ENCODE peak calls at places on chromosomes 4 and X, in ten cellular contexts. One of them, this sample, is unnamed.
A peak's percentile ranks its signal among the peaks of the same experiment; 100 is the strongest.

GRCh38 chrX:69538321-69538876 is 34.3 kb downstream of the NALF2 start:
- DNase-seq in IMR-90: peak; percentile 16
- DNase-seq in NT2/D1: peak; percentile 59
- DNase-seq in neural progenitor cell: peak; percentile 81
- DNase-seq in upper lobe of left lung: peak; percentile 96
- DNase-seq in A673: peak; percentile 68
- DNase-seq in GM12878: no peak
- DNase-seq in aorta: peak; percentile 93
- DNase-seq in right cardiac atrium: peak; percentile 80
- DNase-seq in suprapubic skin: peak; percentile 84
- DNase-seq in this sample: peak; percentile 90

GRCh38 chr4:157096439-157096838 is 20.5 kb downstream of the GLRB start:
- DNase-seq in IMR-90: no peak
- DNase-seq in NT2/D1: no peak
- DNase-seq in neural progenitor cell: no peak
- DNase-seq in upper lobe of left lung: no peak
- DNase-seq in A673: no peak
- DNase-seq in GM12878: no peak
- DNase-seq in aorta: no peak
- DNase-seq in right cardiac atrium: no peak
- DNase-seq in suprapubic skin: no peak
- DNase-seq in this sample: no peak

GRCh38 chrX:53526999-53527398 is 92.8 kb upstream of the HSD17B10 start:
- DNase-seq in IMR-90: no peak
- DNase-seq in NT2/D1: no peak
- DNase-seq in neural progenitor cell: no peak
- DNase-seq in upper lobe of left lung: no peak
- DNase-seq in A673: no peak
- DNase-seq in GM12878: no peak
- DNase-seq in aorta: no peak
- DNase-seq in right cardiac atrium: no peak
- DNase-seq in suprapubic skin: no peak
- DNase-seq in this sample: no peak

GRCh38 chrX:108036298-108036973 is 8.4 kb upstream of the VSIG1 start:
- DNase-seq in IMR-90: peak; percentile 93
- DNase-seq in NT2/D1: no peak
- DNase-seq in neural progenitor cell: no peak
- DNase-seq in upper lobe of left lung: no peak
- DNase-seq in A673: no peak
- DNase-seq in GM12878: no peak
- DNase-seq in aorta: no peak
- DNase-seq in right cardiac atrium: no peak
- DNase-seq in suprapubic skin: no peak
- DNase-seq in this sample: no peak

GRCh38 chrX:39946822-39947221 is 150.9 kb downstream of the BCOR start:
- DNase-seq in IMR-90: peak; percentile 81
- DNase-seq in NT2/D1: no peak
- DNase-seq in neural progenitor cell: no peak
- DNase-seq in upper lobe of left lung: no peak
- DNase-seq in A673: peak; percentile 25
- DNase-seq in GM12878: no peak
- DNase-seq in aorta: no peak
- DNase-seq in right cardiac atrium: no peak
- DNase-seq in suprapubic skin: no peak
- DNase-seq in this sample: no peak

GRCh38 chr4:103591839-103592238 is 127.9 kb downstream of the TACR3 start:
- DNase-seq in IMR-90: no peak
- DNase-seq in NT2/D1: no peak
- DNase-seq in neural progenitor cell: no peak
- DNase-seq in upper lobe of left lung: no peak
- DNase-seq in A673: no peak
- DNase-seq in GM12878: no peak
- DNase-seq in aorta: no peak
- DNase-seq in right cardiac atrium: no peak
- DNase-seq in suprapubic skin: no peak
- DNase-seq in this sample: no peak

GRCh38 chrX:14497184-14497666 is 32.1 kb upstream of the GLRA2 start:
- DNase-seq in IMR-90: peak; percentile 4
- DNase-seq in NT2/D1: no peak
- DNase-seq in neural progenitor cell: no peak
- DNase-seq in upper lobe of left lung: no peak
- DNase-seq in A673: no peak
- DNase-seq in GM12878: peak; percentile 12
- DNase-seq in aorta: no peak
- DNase-seq in right cardiac atrium: no peak
- DNase-seq in suprapubic skin: no peak
- DNase-seq in this sample: no peak

GRCh38 chr4:14143892-14144291 is 516.4 kb upstream of the BOD1L1 start:
- DNase-seq in IMR-90: peak; percentile 6
- DNase-seq in NT2/D1: peak; percentile 22
- DNase-seq in neural progenitor cell: no peak
- DNase-seq in upper lobe of left lung: no peak
- DNase-seq in A673: no peak
- DNase-seq in GM12878: no peak
- DNase-seq in aorta: no peak
- DNase-seq in right cardiac atrium: no peak
- DNase-seq in suprapubic skin: no peak
- DNase-seq in this sample: no peak

GRCh38 chr4:170091069-170091696 is 1.4 kb upstream of the AADAT start:
- DNase-seq in IMR-90: no peak
- DNase-seq in NT2/D1: no peak
- DNase-seq in neural progenitor cell: no peak
- DNase-seq in upper lobe of left lung: peak; percentile 84
- DNase-seq in A673: no peak
- DNase-seq in GM12878: no peak
- DNase-seq in aorta: no peak
- DNase-seq in right cardiac atrium: no peak
- DNase-seq in suprapubic skin: no peak
- DNase-seq in this sample: no peak

GRCh38 chr4:85147481-85148076 is 181.1 kb upstream of the WDFY3 start:
- DNase-seq in IMR-90: peak; percentile 54
- DNase-seq in NT2/D1: no peak
- DNase-seq in neural progenitor cell: peak; percentile 69
- DNase-seq in upper lobe of left lung: no peak
- DNase-seq in A673: peak; percentile 62
- DNase-seq in GM12878: peak; percentile 11
- DNase-seq in aorta: no peak
- DNase-seq in right cardiac atrium: peak; percentile 55
- DNase-seq in suprapubic skin: no peak
- DNase-seq in this sample: peak; percentile 47

GRCh38 chrX:96611619-96612362 is 72.9 kb upstream of the DIAPH2 start:
- DNase-seq in IMR-90: peak; percentile 45
- DNase-seq in NT2/D1: no peak
- DNase-seq in neural progenitor cell: peak; percentile 18
- DNase-seq in upper lobe of left lung: no peak
- DNase-seq in A673: no peak
- DNase-seq in GM12878: no peak
- DNase-seq in aorta: no peak
- DNase-seq in right cardiac atrium: no peak
- DNase-seq in suprapubic skin: no peak
- DNase-seq in this sample: no peak

GRCh38 chrX:112630187-112630586 is 49.6 kb downstream of the LHFPL1 start:
- DNase-seq in IMR-90: no peak
- DNase-seq in NT2/D1: no peak
- DNase-seq in neural progenitor cell: no peak
- DNase-seq in upper lobe of left lung: no peak
- DNase-seq in A673: no peak
- DNase-seq in GM12878: no peak
- DNase-seq in aorta: no peak
- DNase-seq in right cardiac atrium: no peak
- DNase-seq in suprapubic skin: no peak
- DNase-seq in this sample: no peak

GRCh38 chrX:136259543-136259942 is 8.3 kb upstream of the MAP7D3 start:
- DNase-seq in IMR-90: peak; percentile 68
- DNase-seq in NT2/D1: no peak
- DNase-seq in neural progenitor cell: no peak
- DNase-seq in upper lobe of left lung: no peak
- DNase-seq in A673: no peak
- DNase-seq in GM12878: no peak
- DNase-seq in aorta: no peak
- DNase-seq in right cardiac atrium: no peak
- DNase-seq in suprapubic skin: no peak
- DNase-seq in this sample: no peak

GRCh38 chrX:98480606-98481005 is 1596.9 kb downstream of the RPA4 start:
- DNase-seq in IMR-90: no peak
- DNase-seq in NT2/D1: no peak
- DNase-seq in neural progenitor cell: no peak
- DNase-seq in upper lobe of left lung: no peak
- DNase-seq in A673: no peak
- DNase-seq in GM12878: no peak
- DNase-seq in aorta: no peak
- DNase-seq in right cardiac atrium: no peak
- DNase-seq in suprapubic skin: no peak
- DNase-seq in this sample: no peak

GRCh38 chrX:69189972-69190371 is 24.7 kb upstream of the PJA1 start:
- DNase-seq in IMR-90: no peak
- DNase-seq in NT2/D1: no peak
- DNase-seq in neural progenitor cell: peak; percentile 27
- DNase-seq in upper lobe of left lung: peak; percentile 69
- DNase-seq in A673: no peak
- DNase-seq in GM12878: no peak
- DNase-seq in aorta: no peak
- DNase-seq in right cardiac atrium: peak; percentile 42
- DNase-seq in suprapubic skin: no peak
- DNase-seq in this sample: no peak

GRCh38 chrX:75786290-75786689 is 1.2 kb upstream of the MAGEE2 start:
- DNase-seq in IMR-90: no peak
- DNase-seq in NT2/D1: no peak
- DNase-seq in neural progenitor cell: no peak
- DNase-seq in upper lobe of left lung: no peak
- DNase-seq in A673: no peak
- DNase-seq in GM12878: no peak
- DNase-seq in aorta: no peak
- DNase-seq in right cardiac atrium: no peak
- DNase-seq in suprapubic skin: no peak
- DNase-seq in this sample: no peak

GRCh38 chrX:16124201-16124600 is 836 bp downstream of the GRPR start:
- DNase-seq in IMR-90: no peak
- DNase-seq in NT2/D1: no peak
- DNase-seq in neural progenitor cell: no peak
- DNase-seq in upper lobe of left lung: no peak
- DNase-seq in A673: no peak
- DNase-seq in GM12878: no peak
- DNase-seq in aorta: no peak
- DNase-seq in right cardiac atrium: no peak
- DNase-seq in suprapubic skin: no peak
- DNase-seq in this sample: no peak

DNA sequence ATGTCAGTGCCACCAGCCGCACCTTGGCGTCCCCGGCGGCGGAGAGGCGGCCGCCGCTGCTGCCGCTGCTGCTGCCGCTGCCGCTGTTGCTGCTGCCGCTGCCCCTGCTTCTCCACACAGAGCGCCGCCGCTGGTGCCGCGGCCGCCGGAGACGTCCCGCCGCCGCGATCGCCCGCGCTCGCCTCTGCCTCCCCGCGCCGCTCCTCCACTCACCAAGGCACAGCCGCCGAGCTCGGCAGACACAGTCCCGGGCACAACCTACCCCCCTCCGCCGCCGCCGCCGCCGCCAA is at the start of gene PPP3CA:
- DNase-seq in IMR-90: no peak
- DNase-seq in NT2/D1: no peak
- DNase-seq in neural progenitor cell: no peak
- DNase-seq in upper lobe of left lung: no peak
- DNase-seq in A673: no peak
- DNase-seq in GM12878: no peak
- DNase-seq in aorta: no peak
- DNase-seq in right cardiac atrium: no peak
- DNase-seq in suprapubic skin: no peak
- DNase-seq in this sample: no peak
- H3K4me3 ChIP-seq in IMR-90: peak within 1 kb of the TSS; percentile 94
- H3K4me3 ChIP-seq in NT2/D1: peak within 1 kb of the TSS; percentile 75
- H3K4me3 ChIP-seq in neural progenitor cell: peak within 1 kb of the TSS; percentile 69
- H3K4me3 ChIP-seq in upper lobe of left lung: peak within 1 kb of the TSS; percentile 92
- H3K4me3 ChIP-seq in A673: peak within 1 kb of the TSS; percentile 98
- H3K4me3 ChIP-seq in GM12878: peak within 1 kb of the TSS; percentile 90
- H3K4me3 ChIP-seq in aorta: peak within 1 kb of the TSS; percentile 99
- H3K4me3 ChIP-seq in right cardiac atrium: peak within 1 kb of the TSS; percentile 100
- H3K4me3 ChIP-seq in suprapubic skin: peak within 1 kb of the TSS; percentile 91
- H3K4me3 ChIP-seq in this sample: peak within 1 kb of the TSS; percentile 78

DNA sequence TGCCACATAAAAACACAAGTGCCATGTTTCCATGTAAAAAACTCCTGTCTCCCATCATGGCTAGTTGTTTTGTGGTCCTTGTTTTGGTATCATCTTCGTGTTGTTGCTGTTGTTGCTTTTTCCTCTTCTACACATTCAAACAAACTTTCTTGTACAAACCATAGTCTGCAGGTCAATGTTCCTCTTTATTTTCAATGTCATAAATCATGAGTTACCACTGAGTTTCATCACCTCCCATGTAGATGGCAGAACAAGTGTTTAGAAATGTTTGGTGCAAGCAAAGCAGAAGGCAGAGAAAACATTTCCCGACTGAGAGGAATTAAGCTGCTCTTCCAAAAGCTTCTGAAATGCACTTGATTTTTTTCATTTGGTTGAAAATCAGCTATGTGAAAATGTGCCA is 166.0 kb downstream of the ANTXR2 start:
- DNase-seq in IMR-90: no peak
- DNase-seq in NT2/D1: no peak
- DNase-seq in neural progenitor cell: no peak
- DNase-seq in upper lobe of left lung: no peak
- DNase-seq in A673: no peak
- DNase-seq in GM12878: no peak
- DNase-seq in aorta: no peak
- DNase-seq in right cardiac atrium: no peak
- DNase-seq in suprapubic skin: no peak
- DNase-seq in this sample: no peak
- H3K4me1 ChIP-seq in IMR-90: no peaks in the 10 kb centered on the region
- H3K4me1 ChIP-seq in NT2/D1: no peaks in the 10 kb centered on the region
- H3K4me1 ChIP-seq in neural progenitor cell: no peaks in the 10 kb centered on the region
- H3K4me1 ChIP-seq in upper lobe of left lung: no peaks in the 10 kb centered on the region
- H3K4me1 ChIP-seq in A673: no peaks in the 10 kb centered on the region
- H3K4me1 ChIP-seq in GM12878: no peaks in the 10 kb centered on the region
- H3K4me1 ChIP-seq in aorta: no peaks in the 10 kb centered on the region
- H3K4me1 ChIP-seq in right cardiac atrium: no peaks in the 10 kb centered on the region
- H3K4me1 ChIP-seq in suprapubic skin: no peaks in the 10 kb centered on the region
- H3K4me1 ChIP-seq in this sample: no peaks in the 10 kb centered on the region

GRCh38 chr4:184097240-184097619 is 120.4 kb downstream of the ENPP6 start:
- DNase-seq in IMR-90: no peak
- DNase-seq in NT2/D1: no peak
- DNase-seq in neural progenitor cell: peak; percentile 25
- DNase-seq in upper lobe of left lung: peak; percentile 86
- DNase-seq in A673: no peak
- DNase-seq in GM12878: no peak
- DNase-seq in aorta: peak; percentile 88
- DNase-seq in right cardiac atrium: peak; percentile 70
- DNase-seq in suprapubic skin: peak; percentile 88
- DNase-seq in this sample: peak; percentile 17
- H3K4me3 ChIP-seq in IMR-90: no peak overlapping the region
- H3K4me3 ChIP-seq in NT2/D1: no peak overlapping the region
- H3K4me3 ChIP-seq in neural progenitor cell: no peak overlapping the region
- H3K4me3 ChIP-seq in upper lobe of left lung: peak overlapping the region; percentile 29
- H3K4me3 ChIP-seq in A673: no peak overlapping the region
- H3K4me3 ChIP-seq in GM12878: no peak overlapping the region
- H3K4me3 ChIP-seq in aorta: peak overlapping the region; percentile 23
- H3K4me3 ChIP-seq in right cardiac atrium: no peak overlapping the region
- H3K4me3 ChIP-seq in suprapubic skin: peak overlapping the region; percentile 44
- H3K4me3 ChIP-seq in this sample: no peak overlapping the region

GRCh38 chrX:13029341-13029740 is 15.1 kb downstream of the FAM9C start:
- DNase-seq in IMR-90: peak; percentile 43
- DNase-seq in NT2/D1: no peak
- DNase-seq in neural progenitor cell: no peak
- DNase-seq in upper lobe of left lung: no peak
- DNase-seq in A673: peak; percentile 55
- DNase-seq in GM12878: no peak
- DNase-seq in aorta: no peak
- DNase-seq in right cardiac atrium: peak; percentile 54
- DNase-seq in suprapubic skin: peak; percentile 75
- DNase-seq in this sample: peak; percentile 17
- H3K4me1 ChIP-seq in IMR-90: peaks cover 8% of the 10 kb centered on the region
- H3K4me1 ChIP-seq in NT2/D1: no peaks in the 10 kb centered on the region
- H3K4me1 ChIP-seq in neural progenitor cell: peaks cover 22% of the 10 kb centered on the region
- H3K4me1 ChIP-seq in upper lobe of left lung: peaks cover 15% of the 10 kb centered on the region
- H3K4me1 ChIP-seq in A673: peaks cover 18% of the 10 kb centered on the region
- H3K4me1 ChIP-seq in GM12878: peaks cover 45% of the 10 kb centered on the region
- H3K4me1 ChIP-seq in aorta: no peaks in the 10 kb centered on the region
- H3K4me1 ChIP-seq in right cardiac atrium: peaks cover 5% of the 10 kb centered on the region
- H3K4me1 ChIP-seq in suprapubic skin: peaks cover 20% of the 10 kb centered on the region
- H3K4me1 ChIP-seq in this sample: peaks cover 24% of the 10 kb centered on the region